ENCODE peak calls at places on chromosome 2, in ten cellular contexts. F is dorsolateral prefrontal cortex; P is stimulated activated CD8-positive, alpha-beta memory T cell treated with anti-CD3 and anti-CD28 coated beads, Interleukin-7, amount 100 ng/mL, for 1 hour; G is H1; S is small intestine; L is activated CD4-positive, alpha-beta T cell treated with anti-CD3 and anti-CD28 coated beads for 4 hours; W is germinal center; A is naive thymus-derived CD8-positive, alpha-beta T cell; N is epithelial cell of esophagus; T is stimulated activated CD4-positive, alpha-beta T cell treated with anti-CD3 and anti-CD28 coated beads, Interleukin-15, amount 100 ng/mL, for 24 hours. I is an unnamed sample.

GRCh38 chr2:165467921-165468320 is 1.6 kb upstream of the CSRNP3 start:
- DNase-seq in F (no peak), P (no peak), G (no peak), S (no peak), L (no peak), W (no peak), A (no peak), N (no peak), T (no peak), I (no peak)

GRCh38 chr2:23954325-23955014 is 14.2 kb downstream of the UBXN2A start:
- DNase-seq in F (no peak), P (no peak), G (no peak), S (no peak), L (no peak), W (no peak), A (no peak), N (no peak), T (no peak), I (no peak)

GRCh38 chr2:30903326-30903725 is 96.1 kb upstream of the CAPN13 start:
- DNase-seq in F (no peak), P (no peak), G (no peak), S (no peak), L (no peak), W (no peak), A (no peak), N (no peak), T (no peak), I (no peak)

GRCh38 chr2:127681288-127681771 is 6.0 kb upstream of the LIMS2 start:
- DNase-seq in F (no peak), P (no peak), G (peak), S (no peak), L (no peak), W (no peak), A (no peak), N (no peak), T (no peak), I (peak)

GRCh38 chr2:12106440-12107080 is 360.1 kb downstream of the LPIN1 start:
- DNase-seq in F (no peak), P (no peak), G (no peak), S (no peak), L (peak), W (no peak), A (no peak), N (peak), T (peak), I (peak)

GRCh38 chr2:45771251-45771650 is 119.8 kb downstream of the PRKCE start:
- DNase-seq in F (peak), P (no peak), G (no peak), S (no peak), L (no peak), W (no peak), A (no peak), N (no peak), T (no peak), I (no peak)

GRCh38 chr2:31241625-31242270 is 7.8 kb downstream of the EHD3 start:
- DNase-seq in F (no peak), P (no peak), G (no peak), S (no peak), L (no peak), W (no peak), A (no peak), N (no peak), T (no peak), I (no peak)

GRCh38 chr2:183079335-183079775 is 808 bp downstream of the DUSP19 start:
- DNase-seq in F (no peak), P (no peak), G (no peak), S (peak), L (no peak), W (no peak), A (no peak), N (peak), T (no peak), I (no peak)

GRCh38 chr2:44937688-44938240 is 3.7 kb upstream of the SIX3 start:
- DNase-seq in F (no peak), P (no peak), G (peak), S (no peak), L (no peak), W (no peak), A (no peak), N (no peak), T (peak), I (no peak)

GRCh38 chr2:224611938-224612337 is 26.8 kb upstream of the CUL3 start:
- DNase-seq in F (no peak), P (no peak), G (no peak), S (no peak), L (no peak), W (peak), A (no peak), N (no peak), T (no peak), I (no peak)

GRCh38 chr2:184304006-184304405 is 294.3 kb upstream of the ZNF804A start:
- DNase-seq in F (no peak), P (no peak), G (no peak), S (no peak), L (no peak), W (no peak), A (no peak), N (no peak), T (no peak), I (no peak)

GRCh38 chr2:240131941-240132650 is 4.0 kb downstream of the COPS9 start:
- DNase-seq in F (peak), P (no peak), G (no peak), S (no peak), L (no peak), W (no peak), A (no peak), N (no peak), T (no peak), I (no peak)

GRCh38 chr2:8628179-8628869 is 53.5 kb upstream of the ID2 start:
- DNase-seq in F (no peak), P (no peak), G (no peak), S (peak), L (no peak), W (no peak), A (no peak), N (no peak), T (no peak), I (no peak)

GRCh38 chr2:192070099-192070498 is 124.6 kb downstream of the TMEFF2 start:
- DNase-seq in F (no peak), P (no peak), G (no peak), S (no peak), L (no peak), W (no peak), A (no peak), N (no peak), T (no peak), I (no peak)

GRCh38 chr2:133377599-133377998 is 190.7 kb downstream of the NCKAP5 start:
- DNase-seq in F (no peak), P (no peak), G (no peak), S (no peak), L (no peak), W (no peak), A (no peak), N (no peak), T (no peak), I (no peak)

GRCh38 chr2:142874293-142874814 is 3.1 kb upstream of the KYNU start:
- DNase-seq in F (no peak), P (no peak), G (no peak), S (peak), L (no peak), W (no peak), A (no peak), N (peak), T (no peak), I (no peak)

GRCh38 chr2:58992062-58992736 is 751.1 kb upstream of the FANCL start:
- DNase-seq in F (no peak), P (no peak), G (no peak), S (no peak), L (no peak), W (no peak), A (no peak), N (peak), T (no peak), I (no peak)

GRCh38 chr2:105879798-105880300 is 135.1 kb downstream of the NCK2 start:
- DNase-seq in F (no peak), P (no peak), G (no peak), S (no peak), L (no peak), W (no peak), A (no peak), N (no peak), T (no peak), I (no peak)

GRCh38 chr2:96408631-96409542 is 73.3 kb downstream of the NCAPH start:
- DNase-seq in F (peak), P (no peak), G (no peak), S (no peak), L (no peak), W (no peak), A (no peak), N (no peak), T (no peak), I (no peak)

GRCh38 chr2:134594399-134594798 is 124.4 kb downstream of the TMEM163 start:
- DNase-seq in F (no peak), P (no peak), G (no peak), S (no peak), L (no peak), W (no peak), A (no peak), N (no peak), T (no peak), I (no peak)

I was measured in ascending aorta.